ENCODE peak calls at places on chromosomes 13 and 19, in ten cellular contexts. One of them, this sample, is unnamed.

GRCh38 chr13:30421093-30422055 is 919 bp upstream of the UBE2L5 start:
- DNase-seq in esophagus muscularis mucosa: peak
- DNase-seq in H1: no peak
- DNase-seq in GM12878: no peak
- DNase-seq in stomach: peak
- DNase-seq in transverse colon: peak
- DNase-seq in upper lobe of left lung: peak
- DNase-seq in HepG2: no peak
- DNase-seq in K562: peak
- DNase-seq in suprapubic skin: peak
- DNase-seq in this sample: peak

GRCh38 chr13:59533561-59534337 is 630.0 kb downstream of the DIAPH3 start:
- DNase-seq in esophagus muscularis mucosa: no peak
- DNase-seq in H1: no peak
- DNase-seq in GM12878: no peak
- DNase-seq in stomach: no peak
- DNase-seq in transverse colon: no peak
- DNase-seq in upper lobe of left lung: no peak
- DNase-seq in HepG2: peak
- DNase-seq in K562: no peak
- DNase-seq in suprapubic skin: no peak
- DNase-seq in this sample: no peak

GRCh38 chr19:6639439-6639838 is 30.5 kb downstream of the TNFSF14 start:
- DNase-seq in esophagus muscularis mucosa: peak
- DNase-seq in H1: no peak
- DNase-seq in GM12878: no peak
- DNase-seq in stomach: no peak
- DNase-seq in transverse colon: no peak
- DNase-seq in upper lobe of left lung: no peak
- DNase-seq in HepG2: no peak
- DNase-seq in K562: no peak
- DNase-seq in suprapubic skin: no peak
- DNase-seq in this sample: no peak

GRCh38 chr19:47444388-47444821 is 25.1 kb upstream of the MEIS3 start:
- DNase-seq in esophagus muscularis mucosa: no peak
- DNase-seq in H1: no peak
- DNase-seq in GM12878: no peak
- DNase-seq in stomach: no peak
- DNase-seq in transverse colon: no peak
- DNase-seq in upper lobe of left lung: peak
- DNase-seq in HepG2: no peak
- DNase-seq in K562: peak
- DNase-seq in suprapubic skin: no peak
- DNase-seq in this sample: no peak

GRCh38 chr13:34762312-34762711 is 179.8 kb upstream of the NBEA start:
- DNase-seq in esophagus muscularis mucosa: no peak
- DNase-seq in H1: no peak
- DNase-seq in GM12878: no peak
- DNase-seq in stomach: no peak
- DNase-seq in transverse colon: no peak
- DNase-seq in upper lobe of left lung: no peak
- DNase-seq in HepG2: no peak
- DNase-seq in K562: no peak
- DNase-seq in suprapubic skin: no peak
- DNase-seq in this sample: no peak

GRCh38 chr13:39676315-39676876 is 20.9 kb downstream of the COG6 start:
- DNase-seq in esophagus muscularis mucosa: no peak
- DNase-seq in H1: no peak
- DNase-seq in GM12878: no peak
- DNase-seq in stomach: no peak
- DNase-seq in transverse colon: no peak
- DNase-seq in upper lobe of left lung: no peak
- DNase-seq in HepG2: peak
- DNase-seq in K562: peak
- DNase-seq in suprapubic skin: no peak
- DNase-seq in this sample: no peak

GRCh38 chr13:37144661-37145060 is 39.2 kb upstream of the CSNK1A1L start:
- DNase-seq in esophagus muscularis mucosa: no peak
- DNase-seq in H1: no peak
- DNase-seq in GM12878: no peak
- DNase-seq in stomach: no peak
- DNase-seq in transverse colon: no peak
- DNase-seq in upper lobe of left lung: no peak
- DNase-seq in HepG2: no peak
- DNase-seq in K562: no peak
- DNase-seq in suprapubic skin: no peak
- DNase-seq in this sample: no peak

GRCh38 chr19:16026756-16027155 is 49.5 kb upstream of the TPM4 start:
- DNase-seq in esophagus muscularis mucosa: no peak
- DNase-seq in H1: no peak
- DNase-seq in GM12878: no peak
- DNase-seq in stomach: no peak
- DNase-seq in transverse colon: no peak
- DNase-seq in upper lobe of left lung: no peak
- DNase-seq in HepG2: no peak
- DNase-seq in K562: no peak
- DNase-seq in suprapubic skin: no peak
- DNase-seq in this sample: peak

GRCh38 chr13:111153977-111154332 is 38.8 kb downstream of the ARHGEF7 start:
- DNase-seq in esophagus muscularis mucosa: no peak
- DNase-seq in H1: no peak
- DNase-seq in GM12878: no peak
- DNase-seq in stomach: no peak
- DNase-seq in transverse colon: peak
- DNase-seq in upper lobe of left lung: no peak
- DNase-seq in HepG2: peak
- DNase-seq in K562: peak
- DNase-seq in suprapubic skin: peak
- DNase-seq in this sample: peak

GRCh38 chr13:64688893-64689677 is 2541.1 kb downstream of the PCDH9 start:
- DNase-seq in esophagus muscularis mucosa: no peak
- DNase-seq in H1: no peak
- DNase-seq in GM12878: no peak
- DNase-seq in stomach: no peak
- DNase-seq in transverse colon: no peak
- DNase-seq in upper lobe of left lung: no peak
- DNase-seq in HepG2: no peak
- DNase-seq in K562: no peak
- DNase-seq in suprapubic skin: no peak
- DNase-seq in this sample: no peak

GRCh38 chr19:49696865-49697264 is 5.9 kb downstream of the CPT1C start:
- DNase-seq in esophagus muscularis mucosa: no peak
- DNase-seq in H1: no peak
- DNase-seq in GM12878: no peak
- DNase-seq in stomach: no peak
- DNase-seq in transverse colon: no peak
- DNase-seq in upper lobe of left lung: no peak
- DNase-seq in HepG2: no peak
- DNase-seq in K562: no peak
- DNase-seq in suprapubic skin: no peak
- DNase-seq in this sample: no peak

GRCh38 chr19:49699364-49699763 is 8.4 kb downstream of the CPT1C start:
- DNase-seq in esophagus muscularis mucosa: no peak
- DNase-seq in H1: no peak
- DNase-seq in GM12878: no peak
- DNase-seq in stomach: no peak
- DNase-seq in transverse colon: no peak
- DNase-seq in upper lobe of left lung: no peak
- DNase-seq in HepG2: no peak
- DNase-seq in K562: no peak
- DNase-seq in suprapubic skin: no peak
- DNase-seq in this sample: no peak

GRCh38 chr19:49692102-49692599 is 1.2 kb downstream of the CPT1C start:
- DNase-seq in esophagus muscularis mucosa: no peak
- DNase-seq in H1: no peak
- DNase-seq in GM12878: no peak
- DNase-seq in stomach: no peak
- DNase-seq in transverse colon: no peak
- DNase-seq in upper lobe of left lung: no peak
- DNase-seq in HepG2: no peak
- DNase-seq in K562: no peak
- DNase-seq in suprapubic skin: no peak
- DNase-seq in this sample: no peak

GRCh38 chr19:49700563-49700962 is 9.6 kb downstream of the CPT1C start:
- DNase-seq in esophagus muscularis mucosa: no peak
- DNase-seq in H1: no peak
- DNase-seq in GM12878: no peak
- DNase-seq in stomach: no peak
- DNase-seq in transverse colon: no peak
- DNase-seq in upper lobe of left lung: no peak
- DNase-seq in HepG2: no peak
- DNase-seq in K562: no peak
- DNase-seq in suprapubic skin: no peak
- DNase-seq in this sample: no peak

GRCh38 chr19:49696115-49696514 is 5.2 kb downstream of the CPT1C start:
- DNase-seq in esophagus muscularis mucosa: no peak
- DNase-seq in H1: no peak
- DNase-seq in GM12878: no peak
- DNase-seq in stomach: no peak
- DNase-seq in transverse colon: no peak
- DNase-seq in upper lobe of left lung: no peak
- DNase-seq in HepG2: no peak
- DNase-seq in K562: no peak
- DNase-seq in suprapubic skin: no peak
- DNase-seq in this sample: no peak
- TF ChIP-seq POLR2A in esophagus muscularis mucosa: no peak
- TF ChIP-seq POLR2A in H1: no peak
- TF ChIP-seq POLR2A in GM12878: no peak
- TF ChIP-seq POLR2A in stomach: no peak
- TF ChIP-seq POLR2A in transverse colon: no peak
- TF ChIP-seq POLR2A in upper lobe of left lung: no peak
- TF ChIP-seq POLR2A in HepG2: no peak
- TF ChIP-seq POLR2A in K562: no peak
- TF ChIP-seq POLR2A in suprapubic skin: no peak
- TF ChIP-seq POLR2A in this sample: no peak

GRCh38 chr19:3455393-3455955 is 24.9 kb downstream of the SMIM24 start:
- DNase-seq in esophagus muscularis mucosa: no peak
- DNase-seq in H1: no peak
- DNase-seq in GM12878: no peak
- DNase-seq in stomach: no peak
- DNase-seq in transverse colon: no peak
- DNase-seq in upper lobe of left lung: no peak
- DNase-seq in HepG2: no peak
- DNase-seq in K562: no peak
- DNase-seq in suprapubic skin: no peak
- DNase-seq in this sample: no peak

GRCh38 chr19:3455960-3456601 is 24.2 kb downstream of the SMIM24 start:
- DNase-seq in esophagus muscularis mucosa: no peak
- DNase-seq in H1: no peak
- DNase-seq in GM12878: no peak
- DNase-seq in stomach: no peak
- DNase-seq in transverse colon: no peak
- DNase-seq in upper lobe of left lung: peak
- DNase-seq in HepG2: no peak
- DNase-seq in K562: no peak
- DNase-seq in suprapubic skin: no peak
- DNase-seq in this sample: no peak

GRCh38 chr19:3452456-3453068 is 27.8 kb downstream of the SMIM24 start:
- DNase-seq in esophagus muscularis mucosa: no peak
- DNase-seq in H1: no peak
- DNase-seq in GM12878: no peak
- DNase-seq in stomach: no peak
- DNase-seq in transverse colon: no peak
- DNase-seq in upper lobe of left lung: peak
- DNase-seq in HepG2: no peak
- DNase-seq in K562: no peak
- DNase-seq in suprapubic skin: no peak
- DNase-seq in this sample: no peak

GRCh38 chr19:3454656-3455392 is 25.5 kb downstream of the SMIM24 start:
- DNase-seq in esophagus muscularis mucosa: no peak
- DNase-seq in H1: no peak
- DNase-seq in GM12878: no peak
- DNase-seq in stomach: no peak
- DNase-seq in transverse colon: no peak
- DNase-seq in upper lobe of left lung: no peak
- DNase-seq in HepG2: no peak
- DNase-seq in K562: no peak
- DNase-seq in suprapubic skin: no peak
- DNase-seq in this sample: no peak

GRCh38 chr19:3453840-3454239 is 26.5 kb downstream of the SMIM24 start:
- DNase-seq in esophagus muscularis mucosa: no peak
- DNase-seq in H1: no peak
- DNase-seq in GM12878: no peak
- DNase-seq in stomach: no peak
- DNase-seq in transverse colon: no peak
- DNase-seq in upper lobe of left lung: peak
- DNase-seq in HepG2: no peak
- DNase-seq in K562: no peak
- DNase-seq in suprapubic skin: no peak
- DNase-seq in this sample: no peak
- TF ChIP-seq POLR2AphosphoS5 in esophagus muscularis mucosa: peak
- TF ChIP-seq POLR2AphosphoS5 in H1: no peak
- TF ChIP-seq POLR2AphosphoS5 in GM12878: no peak
- TF ChIP-seq POLR2AphosphoS5 in stomach: no peak
- TF ChIP-seq POLR2AphosphoS5 in transverse colon: no peak
- TF ChIP-seq POLR2AphosphoS5 in upper lobe of left lung: no peak
- TF ChIP-seq POLR2AphosphoS5 in HepG2: no peak
- TF ChIP-seq POLR2AphosphoS5 in K562: no peak
- TF ChIP-seq POLR2AphosphoS5 in suprapubic skin: no peak
- TF ChIP-seq POLR2AphosphoS5 in this sample: no peak

GRCh38 chr13:61898207-61898606 is 482.6 kb upstream of the PCDH20 start:
- DNase-seq in esophagus muscularis mucosa: no peak
- DNase-seq in H1: no peak
- DNase-seq in GM12878: no peak
- DNase-seq in stomach: no peak
- DNase-seq in transverse colon: no peak
- DNase-seq in upper lobe of left lung: no peak
- DNase-seq in HepG2: no peak
- DNase-seq in K562: no peak
- DNase-seq in suprapubic skin: no peak
- DNase-seq in this sample: no peak
- TF ChIP-seq EP300 in esophagus muscularis mucosa: no peak
- TF ChIP-seq EP300 in H1: no peak
- TF ChIP-seq EP300 in GM12878: no peak
- TF ChIP-seq EP300 in stomach: no peak
- TF ChIP-seq EP300 in transverse colon: no peak
- TF ChIP-seq EP300 in upper lobe of left lung: no peak
- TF ChIP-seq EP300 in HepG2: no peak
- TF ChIP-seq EP300 in K562: no peak
- TF ChIP-seq EP300 in suprapubic skin: no peak
- TF ChIP-seq EP300 in this sample: no peak

DNA sequence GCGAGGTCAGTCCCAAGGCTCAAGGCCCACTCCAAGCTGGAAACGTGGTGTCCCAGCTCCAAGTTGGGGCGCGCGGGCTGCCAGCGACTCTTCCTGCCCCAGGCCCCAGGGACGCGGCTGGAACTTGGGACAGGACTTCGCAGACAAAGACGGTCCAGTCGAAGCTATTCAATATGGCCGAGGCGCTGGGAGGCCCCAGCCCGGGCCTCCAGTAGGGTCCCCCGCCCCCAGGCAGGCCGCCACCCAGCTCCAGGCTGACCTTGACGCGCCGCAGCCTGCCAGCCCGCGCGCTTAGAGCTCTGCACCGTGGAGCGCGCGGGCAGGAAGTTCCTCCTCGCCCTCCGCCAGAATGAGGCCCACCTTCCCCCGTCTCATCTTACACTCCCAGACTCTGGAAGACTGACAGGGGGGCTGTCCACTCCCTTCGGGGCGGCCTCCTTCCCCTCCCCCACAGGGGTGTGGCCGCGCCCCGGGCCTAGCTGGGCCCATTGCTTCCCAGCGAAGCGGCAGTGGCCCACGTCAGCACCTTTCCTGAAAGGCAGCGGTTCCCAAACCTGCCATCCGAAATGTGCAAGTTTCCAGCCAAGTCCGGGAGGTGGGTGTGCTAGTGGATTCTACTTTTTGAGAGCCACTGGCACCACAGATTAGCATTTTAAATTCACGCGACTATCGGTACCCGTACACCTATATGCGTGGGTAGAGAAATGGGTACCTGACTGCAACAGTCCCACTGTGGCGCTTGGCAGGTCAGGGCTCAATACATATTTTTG is at the start of gene CCDC8:
- DNase-seq in esophagus muscularis mucosa: no peak
- DNase-seq in H1: peak
- DNase-seq in GM12878: no peak
- DNase-seq in stomach: no peak
- DNase-seq in transverse colon: peak
- DNase-seq in upper lobe of left lung: peak
- DNase-seq in HepG2: no peak
- DNase-seq in K562: peak
- DNase-seq in suprapubic skin: peak
- DNase-seq in this sample: peak
- TF ChIP-seq POLR2A in esophagus muscularis mucosa: no peak
- TF ChIP-seq POLR2A in H1: peak
- TF ChIP-seq POLR2A in GM12878: no peak
- TF ChIP-seq POLR2A in stomach: no peak
- TF ChIP-seq POLR2A in transverse colon: peak
- TF ChIP-seq POLR2A in upper lobe of left lung: no peak
- TF ChIP-seq POLR2A in HepG2: no peak
- TF ChIP-seq POLR2A in K562: peak
- TF ChIP-seq POLR2A in suprapubic skin: no peak
- TF ChIP-seq POLR2A in this sample: peak